ENCODE peak calls at places on chromosomes 3 and 15, in seven cellular contexts. One of them, this sample, is unnamed.

GRCh38 chr3:184726497-184726896 is 14.6 kb upstream of the MAGEF1 start:
- DNase-seq in Peyer's patch: peak
- DNase-seq in PC-3: no peak
- DNase-seq in SK-N-SH: no peak
- DNase-seq in OCI-LY7: no peak
- DNase-seq in fibroblast of lung: no peak
- DNase-seq in dorsolateral prefrontal cortex: no peak
- DNase-seq in this sample: no peak

GRCh38 chr3:11391172-11391879 is 119.1 kb downstream of the ATG7 start:
- DNase-seq in Peyer's patch: no peak
- DNase-seq in PC-3: no peak
- DNase-seq in SK-N-SH: no peak
- DNase-seq in OCI-LY7: no peak
- DNase-seq in fibroblast of lung: no peak
- DNase-seq in dorsolateral prefrontal cortex: no peak
- DNase-seq in this sample: no peak

GRCh38 chr3:169128579-169128978 is 534.9 kb downstream of the MECOM start:
- DNase-seq in Peyer's patch: no peak
- DNase-seq in PC-3: peak
- DNase-seq in SK-N-SH: no peak
- DNase-seq in OCI-LY7: no peak
- DNase-seq in fibroblast of lung: no peak
- DNase-seq in dorsolateral prefrontal cortex: no peak
- DNase-seq in this sample: no peak

GRCh38 chr3:128560768-128561167 is 67.8 kb upstream of the GATA2 start:
- DNase-seq in Peyer's patch: no peak
- DNase-seq in PC-3: no peak
- DNase-seq in SK-N-SH: no peak
- DNase-seq in OCI-LY7: no peak
- DNase-seq in fibroblast of lung: no peak
- DNase-seq in dorsolateral prefrontal cortex: no peak
- DNase-seq in this sample: no peak

GRCh38 chr3:151431940-151432339 is 28.9 kb downstream of the IGSF10 start:
- DNase-seq in Peyer's patch: no peak
- DNase-seq in PC-3: peak
- DNase-seq in SK-N-SH: no peak
- DNase-seq in OCI-LY7: no peak
- DNase-seq in fibroblast of lung: peak
- DNase-seq in dorsolateral prefrontal cortex: no peak
- DNase-seq in this sample: peak

GRCh38 chr3:36697397-36698001 is 66.9 kb downstream of the DCLK3 start:
- DNase-seq in Peyer's patch: no peak
- DNase-seq in PC-3: peak
- DNase-seq in SK-N-SH: peak
- DNase-seq in OCI-LY7: no peak
- DNase-seq in fibroblast of lung: no peak
- DNase-seq in dorsolateral prefrontal cortex: no peak
- DNase-seq in this sample: no peak

GRCh38 chr15:91471410-91471993 is 371.4 kb downstream of the SV2B start:
- DNase-seq in Peyer's patch: no peak
- DNase-seq in PC-3: no peak
- DNase-seq in SK-N-SH: no peak
- DNase-seq in OCI-LY7: no peak
- DNase-seq in fibroblast of lung: peak
- DNase-seq in dorsolateral prefrontal cortex: no peak
- DNase-seq in this sample: peak

GRCh38 chr3:111774622-111775021 is 84.4 kb upstream of the PHLDB2 start:
- DNase-seq in Peyer's patch: no peak
- DNase-seq in PC-3: no peak
- DNase-seq in SK-N-SH: no peak
- DNase-seq in OCI-LY7: no peak
- DNase-seq in fibroblast of lung: no peak
- DNase-seq in dorsolateral prefrontal cortex: no peak
- DNase-seq in this sample: no peak

GRCh38 chr15:72859023-72859756 is 75.6 kb upstream of the ADPGK start:
- DNase-seq in Peyer's patch: no peak
- DNase-seq in PC-3: no peak
- DNase-seq in SK-N-SH: no peak
- DNase-seq in OCI-LY7: no peak
- DNase-seq in fibroblast of lung: no peak
- DNase-seq in dorsolateral prefrontal cortex: no peak
- DNase-seq in this sample: no peak

GRCh38 chr15:82851981-82852511 is 42.6 kb downstream of the WHAMM start:
- DNase-seq in Peyer's patch: peak
- DNase-seq in PC-3: no peak
- DNase-seq in SK-N-SH: no peak
- DNase-seq in OCI-LY7: no peak
- DNase-seq in fibroblast of lung: peak
- DNase-seq in dorsolateral prefrontal cortex: no peak
- DNase-seq in this sample: no peak

GRCh38 chr3:50323614-50324199 is 1.2 kb upstream of the HYAL2 start:
- DNase-seq in Peyer's patch: no peak
- DNase-seq in PC-3: no peak
- DNase-seq in SK-N-SH: no peak
- DNase-seq in OCI-LY7: no peak
- DNase-seq in fibroblast of lung: no peak
- DNase-seq in dorsolateral prefrontal cortex: no peak
- DNase-seq in this sample: peak

GRCh38 chr3:50323092-50323600 is 601 bp upstream of the HYAL2 start:
- DNase-seq in Peyer's patch: no peak
- DNase-seq in PC-3: no peak
- DNase-seq in SK-N-SH: no peak
- DNase-seq in OCI-LY7: no peak
- DNase-seq in fibroblast of lung: no peak
- DNase-seq in dorsolateral prefrontal cortex: no peak
- DNase-seq in this sample: peak

GRCh38 chr3:50326182-50326541 is 1.9 kb downstream of the TUSC2 start:
- DNase-seq in Peyer's patch: no peak
- DNase-seq in PC-3: no peak
- DNase-seq in SK-N-SH: no peak
- DNase-seq in OCI-LY7: no peak
- DNase-seq in fibroblast of lung: no peak
- DNase-seq in dorsolateral prefrontal cortex: no peak
- DNase-seq in this sample: no peak

GRCh38 chr3:50325497-50326181 is 2.4 kb downstream of the TUSC2 start:
- DNase-seq in Peyer's patch: no peak
- DNase-seq in PC-3: no peak
- DNase-seq in SK-N-SH: no peak
- DNase-seq in OCI-LY7: no peak
- DNase-seq in fibroblast of lung: no peak
- DNase-seq in dorsolateral prefrontal cortex: no peak
- DNase-seq in this sample: no peak

GRCh38 chr3:50324351-50325144 is 2.0 kb upstream of the HYAL2 start:
- DNase-seq in Peyer's patch: peak
- DNase-seq in PC-3: peak
- DNase-seq in SK-N-SH: peak
- DNase-seq in OCI-LY7: peak
- DNase-seq in fibroblast of lung: peak
- DNase-seq in dorsolateral prefrontal cortex: no peak
- DNase-seq in this sample: peak
- TF ChIP-seq CTCF in Peyer's patch: peak
- TF ChIP-seq CTCF in PC-3: peak
- TF ChIP-seq CTCF in SK-N-SH: peak
- TF ChIP-seq CTCF in OCI-LY7: peak
- TF ChIP-seq CTCF in fibroblast of lung: peak
- TF ChIP-seq CTCF in dorsolateral prefrontal cortex: peak
- TF ChIP-seq CTCF in this sample: peak

GRCh38 chr3:170180952-170181876 is at the start of gene PHC3:
- DNase-seq in Peyer's patch: peak
- DNase-seq in PC-3: peak
- DNase-seq in SK-N-SH: peak
- DNase-seq in OCI-LY7: peak
- DNase-seq in fibroblast of lung: peak
- DNase-seq in dorsolateral prefrontal cortex: peak
- DNase-seq in this sample: peak
- H3K4me3 ChIP-seq in Peyer's patch: peak
- H3K4me3 ChIP-seq in PC-3: peak
- H3K4me3 ChIP-seq in SK-N-SH: peak
- H3K4me3 ChIP-seq in OCI-LY7: peak
- H3K4me3 ChIP-seq in fibroblast of lung: peak
- H3K4me3 ChIP-seq in dorsolateral prefrontal cortex: peak
- H3K4me3 ChIP-seq in this sample: peak

GRCh38 chr3:119380697-119381096 is 82.7 kb downstream of the TMEM39A start:
- DNase-seq in Peyer's patch: no peak
- DNase-seq in PC-3: peak
- DNase-seq in SK-N-SH: no peak
- DNase-seq in OCI-LY7: no peak
- DNase-seq in fibroblast of lung: no peak
- DNase-seq in dorsolateral prefrontal cortex: no peak
- DNase-seq in this sample: peak
- TF ChIP-seq CTCF in Peyer's patch: no peak
- TF ChIP-seq CTCF in PC-3: peak
- TF ChIP-seq CTCF in SK-N-SH: peak
- TF ChIP-seq CTCF in OCI-LY7: no peak
- TF ChIP-seq CTCF in fibroblast of lung: no peak
- TF ChIP-seq CTCF in dorsolateral prefrontal cortex: no peak
- TF ChIP-seq CTCF in this sample: peak

DNA sequence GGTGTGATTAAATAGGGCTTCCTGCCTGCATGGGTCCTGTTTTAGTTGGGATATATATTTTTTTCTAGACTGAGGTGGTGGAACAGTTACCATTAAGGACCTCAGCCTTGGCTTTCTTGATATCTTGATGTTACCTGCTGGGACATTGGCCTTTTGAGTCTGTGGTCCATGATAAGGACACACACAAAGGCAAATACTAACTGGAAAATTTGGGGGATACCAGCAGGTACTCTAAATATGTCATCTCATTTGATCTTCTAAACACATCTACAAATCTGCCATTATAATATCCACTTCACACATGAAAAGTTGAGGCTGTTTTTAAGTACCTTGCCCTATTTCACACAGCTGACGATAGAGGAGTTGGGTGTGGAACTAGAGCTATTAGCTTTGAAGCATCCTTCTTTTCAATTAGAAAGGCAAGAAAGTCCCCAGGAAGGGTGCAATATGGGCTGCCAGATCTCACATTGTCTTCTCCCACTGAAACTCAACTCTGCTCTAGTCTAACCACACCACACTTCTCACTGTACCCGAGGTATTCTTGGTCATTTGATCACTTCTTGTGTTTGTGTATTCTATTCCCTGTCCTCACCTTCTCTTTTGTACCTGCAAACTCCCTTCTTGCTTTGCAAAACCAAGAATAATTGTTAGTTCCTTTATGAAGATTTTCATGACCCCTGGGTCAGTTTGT is 288.3 kb upstream of the ICE2 start:
- DNase-seq in Peyer's patch: no peak
- DNase-seq in PC-3: no peak
- DNase-seq in SK-N-SH: no peak
- DNase-seq in OCI-LY7: no peak
- DNase-seq in fibroblast of lung: no peak
- DNase-seq in dorsolateral prefrontal cortex: no peak
- DNase-seq in this sample: no peak
- H3K4me3 ChIP-seq in Peyer's patch: no peak
- H3K4me3 ChIP-seq in PC-3: no peak
- H3K4me3 ChIP-seq in SK-N-SH: no peak
- H3K4me3 ChIP-seq in OCI-LY7: no peak
- H3K4me3 ChIP-seq in fibroblast of lung: no peak
- H3K4me3 ChIP-seq in dorsolateral prefrontal cortex: no peak
- H3K4me3 ChIP-seq in this sample: no peak

GRCh38 chr3:97821810-97822775 is at the start of gene CRYBG3:
- DNase-seq in Peyer's patch: peak
- DNase-seq in PC-3: peak
- DNase-seq in SK-N-SH: peak
- DNase-seq in OCI-LY7: peak
- DNase-seq in fibroblast of lung: peak
- DNase-seq in dorsolateral prefrontal cortex: peak
- DNase-seq in this sample: peak
- TF ChIP-seq CTCF in Peyer's patch: no peak
- TF ChIP-seq CTCF in PC-3: peak
- TF ChIP-seq CTCF in SK-N-SH: peak
- TF ChIP-seq CTCF in OCI-LY7: peak
- TF ChIP-seq CTCF in fibroblast of lung: peak
- TF ChIP-seq CTCF in dorsolateral prefrontal cortex: peak
- TF ChIP-seq CTCF in this sample: peak

GRCh38 chr3:187025254-187025655 is 94.9 kb downstream of the ST6GAL1 start:
- DNase-seq in Peyer's patch: peak
- DNase-seq in PC-3: no peak
- DNase-seq in SK-N-SH: no peak
- DNase-seq in OCI-LY7: peak
- DNase-seq in fibroblast of lung: no peak
- DNase-seq in dorsolateral prefrontal cortex: no peak
- DNase-seq in this sample: no peak

GRCh38 chr3:187027531-187027936 is 97.2 kb downstream of the ST6GAL1 start:
- DNase-seq in Peyer's patch: peak
- DNase-seq in PC-3: no peak
- DNase-seq in SK-N-SH: no peak
- DNase-seq in OCI-LY7: peak
- DNase-seq in fibroblast of lung: no peak
- DNase-seq in dorsolateral prefrontal cortex: no peak
- DNase-seq in this sample: no peak

GRCh38 chr3:187024561-187025226 is 94.4 kb downstream of the ST6GAL1 start:
- DNase-seq in Peyer's patch: no peak
- DNase-seq in PC-3: no peak
- DNase-seq in SK-N-SH: no peak
- DNase-seq in OCI-LY7: no peak
- DNase-seq in fibroblast of lung: no peak
- DNase-seq in dorsolateral prefrontal cortex: no peak
- DNase-seq in this sample: no peak

GRCh38 chr3:187025656-187026320 is 95.5 kb downstream of the ST6GAL1 start:
- DNase-seq in Peyer's patch: no peak
- DNase-seq in PC-3: no peak
- DNase-seq in SK-N-SH: peak
- DNase-seq in OCI-LY7: peak
- DNase-seq in fibroblast of lung: no peak
- DNase-seq in dorsolateral prefrontal cortex: no peak
- DNase-seq in this sample: no peak

GRCh38 chr3:187026321-187026678 is 96.0 kb downstream of the ST6GAL1 start:
- DNase-seq in Peyer's patch: no peak
- DNase-seq in PC-3: no peak
- DNase-seq in SK-N-SH: no peak
- DNase-seq in OCI-LY7: no peak
- DNase-seq in fibroblast of lung: no peak
- DNase-seq in dorsolateral prefrontal cortex: no peak
- DNase-seq in this sample: no peak
- H3K4me3 ChIP-seq in Peyer's patch: peak
- H3K4me3 ChIP-seq in PC-3: no peak
- H3K4me3 ChIP-seq in SK-N-SH: no peak
- H3K4me3 ChIP-seq in OCI-LY7: peak
- H3K4me3 ChIP-seq in fibroblast of lung: no peak
- H3K4me3 ChIP-seq in dorsolateral prefrontal cortex: peak
- H3K4me3 ChIP-seq in this sample: no peak

DNA sequence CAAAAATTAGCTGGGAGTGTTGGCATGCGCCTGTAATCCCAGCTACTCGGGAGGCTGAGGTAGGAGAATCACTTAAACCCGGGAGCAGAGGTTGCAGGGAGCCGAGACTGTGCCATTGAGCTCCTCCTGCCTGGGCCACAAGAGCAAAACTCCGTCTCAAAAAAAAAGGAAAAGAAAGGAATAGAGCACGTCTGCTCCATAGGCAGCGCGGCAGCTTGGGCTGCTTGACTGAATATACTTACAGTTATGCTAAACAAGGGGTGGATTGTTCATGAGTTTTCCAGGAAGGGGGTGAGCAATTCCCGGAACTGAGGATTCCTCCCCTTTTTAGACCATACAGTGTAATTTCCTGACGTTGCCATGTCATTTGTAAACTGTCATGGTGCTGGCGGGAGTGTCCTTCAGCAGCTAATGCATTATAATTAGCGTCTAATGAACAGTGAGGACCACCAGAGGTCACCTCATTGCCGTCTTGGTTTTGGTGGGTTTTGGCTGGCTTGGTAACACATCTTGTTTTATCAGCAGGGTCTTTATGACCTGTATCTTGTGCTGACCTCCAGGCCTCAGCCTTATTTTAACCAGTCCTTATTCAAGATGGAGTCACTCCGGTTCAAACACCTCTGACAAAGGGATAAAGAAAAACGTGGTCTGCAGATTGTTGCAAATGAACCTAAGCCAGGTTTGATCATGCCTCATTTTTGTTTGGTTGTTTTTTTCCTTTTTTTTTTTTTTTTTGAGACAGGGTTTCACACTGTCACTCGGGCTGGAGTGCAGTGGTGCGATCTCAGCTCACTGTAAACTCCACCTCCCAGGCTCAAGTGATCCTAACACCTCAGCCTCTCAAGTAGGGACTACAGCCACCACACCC is 24.9 kb upstream of the SENP5 start:
- DNase-seq in Peyer's patch: no peak
- DNase-seq in PC-3: no peak
- DNase-seq in SK-N-SH: no peak
- DNase-seq in OCI-LY7: no peak
- DNase-seq in fibroblast of lung: no peak
- DNase-seq in dorsolateral prefrontal cortex: no peak
- DNase-seq in this sample: peak
- TF ChIP-seq CTCF in Peyer's patch: no peak
- TF ChIP-seq CTCF in PC-3: no peak
- TF ChIP-seq CTCF in SK-N-SH: no peak
- TF ChIP-seq CTCF in OCI-LY7: no peak
- TF ChIP-seq CTCF in fibroblast of lung: no peak
- TF ChIP-seq CTCF in dorsolateral prefrontal cortex: no peak
- TF ChIP-seq CTCF in this sample: no peak

This sample was measured in cardiac fibroblast.